ENCODE peak calls at places on chromosomes 16 and 17, in seven cellular contexts. K is AG10803; X is NCI-H2081; W is activated effector memory CD4-positive, alpha-beta T cell treated with Interleukin-2 at 50 U/mL for 16 hours; H is RWPE1; Z is neuronal stem cell; U is stimulated activated CD8-positive, alpha-beta memory T cell treated with anti-CD3 and anti-CD28 coated beads, Interleukin-7, amount 100 ng/mL, for 1 hour. I is an unnamed sample.

GRCh38 chr17:77516902-77517301 is 376.1 kb downstream of the SEC14L1 start:
- DNase-seq in Z (no peak), U (no peak), H (no peak), X (no peak), K (peak), W (no peak), I (no peak)

GRCh38 chr17:38751144-38751802 is 1.3 kb upstream of the PSMB3 start:
- DNase-seq in U (no peak), K (peak), H (no peak), W (no peak), Z (peak), X (peak), I (no peak)

GRCh38 chr17:67578058-67578457 is 139.7 kb upstream of the NOL11 start:
- DNase-seq in W (no peak), U (no peak), H (no peak), Z (peak), K (no peak), X (no peak), I (no peak)

GRCh38 chr16:4360538-4361021 is 9.5 kb upstream of the PAM16 start:
- DNase-seq in K (no peak), X (no peak), U (no peak), W (no peak), H (no peak), Z (no peak), I (no peak)

GRCh38 chr17:58587713-58588117 is 73.3 kb upstream of the MTMR4 start:
- DNase-seq in H (peak), X (peak), W (peak), Z (peak), U (peak), K (peak), I (peak)

GRCh38 chr17:17180141-17180603 is 26.0 kb downstream of the PLD6 start:
- DNase-seq in U (no peak), X (no peak), W (peak), K (no peak), H (no peak), Z (no peak), I (no peak)

GRCh38 chr16:23384878-23385277 is 68.1 kb downstream of the COG7 start:
- DNase-seq in U (no peak), Z (no peak), X (no peak), K (no peak), W (no peak), H (no peak), I (no peak)

GRCh38 chr16:11658896-11659708 is 9.2 kb upstream of the SNN start:
- DNase-seq in H (peak), W (no peak), Z (no peak), X (no peak), U (no peak), K (no peak), I (peak)

GRCh38 chr17:55962931-55963378 is 190.3 kb upstream of the ANKFN1 start:
- DNase-seq in H (no peak), K (no peak), X (no peak), U (no peak), Z (no peak), W (no peak), I (no peak)

GRCh38 chr17:2138318-2138717 is 83.4 kb downstream of the HIC1 start:
- DNase-seq in U (no peak), K (peak), H (no peak), X (no peak), Z (no peak), W (no peak), I (no peak)

GRCh38 chr16:79181419-79181818 is 419.1 kb downstream of the MAF start:
- DNase-seq in K (no peak), X (no peak), U (no peak), H (no peak), Z (no peak), W (no peak), I (no peak)

GRCh38 chr17:76909971-76910760 is 42.0 kb downstream of the MGAT5B start:
- DNase-seq in U (no peak), W (peak), K (peak), Z (peak), X (no peak), H (peak), I (no peak)

GRCh38 chr16:2462031-2462866 is 2.3 kb downstream of the TEDC2 start:
- DNase-seq in H (no peak), U (no peak), X (no peak), K (no peak), W (no peak), Z (no peak), I (no peak)

GRCh38 chr16:67718668-67719047 is 458 bp downstream of the GFOD2 start:
- DNase-seq in Z (no peak), X (no peak), U (peak), H (no peak), W (no peak), K (no peak), I (no peak)

GRCh38 chr16:1678500-1679098 is 520 bp downstream of the JPT2 start:
- DNase-seq in H (peak), U (peak), Z (peak), X (peak), W (peak), K (peak), I (no peak)

GRCh38 chr17:58702045-58702476 is 9.7 kb downstream of the RAD51C start:
- DNase-seq in K (no peak), W (no peak), X (no peak), H (no peak), U (no peak), Z (no peak), I (no peak)

GRCh38 chr17:43026610-43027009 is 1.6 kb downstream of the RND2 start:
- DNase-seq in K (no peak), U (no peak), X (no peak), Z (no peak), H (no peak), W (no peak), I (no peak)

GRCh38 chr17:82177761-82178498 is 34.7 kb downstream of the CCDC57 start:
- DNase-seq in Z (no peak), X (no peak), H (no peak), U (no peak), K (no peak), W (no peak), I (no peak)

GRCh38 chr17:77772461-77772897 is 186.0 kb upstream of the TNRC6C start:
- DNase-seq in K (peak), H (peak), X (no peak), W (peak), Z (peak), U (peak), I (no peak)

GRCh38 chr16:85615014-85615851 is 2.1 kb downstream of the GSE1 start:
- DNase-seq in X (peak), H (peak), U (peak), Z (peak), W (peak), K (no peak), I (no peak)

GRCh38 chr17:15965510-15965909 is 20.6 kb downstream of the ADORA2B start:
- DNase-seq in H (no peak), X (no peak), Z (no peak), U (no peak), K (no peak), W (no peak), I (no peak)

GRCh38 chr17:80920406-80920805 is 71.2 kb upstream of the CHMP6 start:
- DNase-seq in K (no peak), H (no peak), X (no peak), W (no peak), Z (no peak), U (no peak), I (no peak)

GRCh38 chr16:30958164-30959083 is 870 bp downstream of the SETD1A start:
- DNase-seq in U (no peak), K (peak), H (peak), Z (peak), X (no peak), W (no peak), I (no peak)

GRCh38 chr16:57617604-57618111 is 10.8 kb upstream of the ADGRG1 start:
- DNase-seq in H (no peak), X (no peak), W (no peak), Z (no peak), U (no peak), K (no peak), I (no peak)

GRCh38 chr16:73878616-73879015 is 418.0 kb upstream of the PSMD7 start:
- DNase-seq in Z (no peak), U (no peak), W (no peak), X (peak), H (peak), K (peak), I (peak)

GRCh38 chr17:49015924-49016774 is 19.0 kb downstream of the IGF2BP1 start:
- DNase-seq in H (no peak), K (peak), W (no peak), Z (no peak), U (no peak), X (no peak), I (no peak)

GRCh38 chr16:54171855-54172537 is 114.6 kb downstream of the IRX3 start:
- DNase-seq in Z (no peak), W (no peak), K (peak), H (no peak), U (no peak), X (peak), I (no peak)

GRCh38 chr16:17224350-17224749 is 246.4 kb downstream of the XYLT1 start:
- DNase-seq in Z (no peak), X (no peak), H (no peak), U (no peak), W (no peak), K (no peak), I (no peak)

GRCh38 chr17:61444831-61445230 is 7.4 kb upstream of the TBX4 start:
- DNase-seq in U (no peak), X (no peak), W (no peak), H (no peak), Z (no peak), K (no peak), I (no peak)

GRCh38 chr17:4215882-4216411 is 47.8 kb downstream of the ANKFY1 start:
- DNase-seq in H (no peak), K (no peak), Z (no peak), U (no peak), X (no peak), W (no peak), I (no peak)

GRCh38 chr16:7437843-7438242 is 105.2 kb downstream of the RBFOX1 start:
- DNase-seq in K (no peak), Z (no peak), X (no peak), U (no peak), H (no peak), W (no peak), I (no peak)

GRCh38 chr17:70013911-70014310 is 61.1 kb upstream of the KCNJ16 start:
- DNase-seq in X (no peak), H (no peak), Z (no peak), W (no peak), U (no peak), K (no peak), I (no peak)

GRCh38 chr17:5695480-5695879 is 111.2 kb upstream of the NLRP1 start:
- DNase-seq in W (no peak), X (no peak), Z (no peak), H (no peak), K (no peak), U (no peak), I (no peak)

GRCh38 chr16:10876799-10877341 is at the start of gene CIITA:
- DNase-seq in K (peak), W (peak), X (no peak), H (peak), U (no peak), Z (no peak), I (peak)

GRCh38 chr17:2239882-2240430 is 63.6 kb downstream of the SMG6 start:
- DNase-seq in X (no peak), W (no peak), H (peak), U (no peak), Z (no peak), K (peak), I (no peak)

GRCh38 chr16:64738321-64738960 is 383.4 kb downstream of the CDH11 start:
- DNase-seq in K (peak), Z (no peak), U (no peak), W (no peak), X (no peak), H (peak), I (no peak)

GRCh38 chr17:82391496-82392066 is 20.0 kb downstream of the UTS2R start:
- DNase-seq in U (no peak), H (no peak), X (no peak), K (no peak), Z (no peak), W (no peak), I (no peak)

GRCh38 chr16:75483222-75483621 is 12.0 kb downstream of the CHST6 start:
- DNase-seq in H (peak), W (no peak), X (no peak), Z (no peak), U (no peak), K (no peak), I (no peak)

GRCh38 chr17:47949197-47949759 is 7.9 kb downstream of the PNPO start:
- DNase-seq in X (peak), U (peak), K (peak), W (peak), H (peak), Z (peak), I (peak)